ENCODE peak calls at places on chromosomes 7 and 10, in six cellular contexts. F is GDM1; C is GM12878; H is GM19239; Z is activated T-cell treated with anti-CD3 and anti-CD28 coated beads, Interleukin-2, amount 50 U/mL, for 72 hours; A is activated CD8-positive, alpha-beta T cell treated with anti-CD3 and anti-CD28 coated beads for 36 hours. O is an unnamed sample.
A peak's percentile ranks its signal among the peaks of the same experiment; 100 is the strongest.

GRCh38 chr10:18793951-18794350 is 134.7 kb downstream of the ARL5B start:
- DNase-seq in F (no peak), C (no peak), Z (no peak), A (no peak), H (no peak), O (no peak)

GRCh38 chr10:125555267-125555666 is 127.7 kb downstream of the TEX36 start:
- DNase-seq in H (no peak), F (no peak), Z (no peak), A (no peak), C (no peak), O (no peak)

GRCh38 chr7:135300913-135301765 is 67.5 kb downstream of the STRA8 start:
- DNase-seq in C (no peak), H (no peak), Z (no peak), A (no peak), F (no peak), O (no peak)

GRCh38 chr10:133272301-133272963 is 4.2 kb downstream of the ADAM8 start:
- DNase-seq in A (no peak), H (no peak), C (no peak), Z (no peak), F (no peak), O (no peak)

GRCh38 chr10:51718804-51719291 is 19.5 kb upstream of the CSTF2T start:
- DNase-seq in H (no peak), A (no peak), F (no peak), C (no peak), Z (no peak), O (no peak)

GRCh38 chr10:20233423-20233822 is 417.2 kb downstream of the PLXDC2 start:
- DNase-seq in H (no peak), Z (no peak), A (no peak), F (no peak), C (no peak), O (no peak)

GRCh38 chr10:126122856-126123255 is 226.5 kb downstream of the FANK1 start:
- DNase-seq in F (no peak), Z (no peak), C (no peak), H (no peak), A (no peak), O (no peak)

GRCh38 chr10:99784025-99784730 is 1.7 kb downstream of the ABCC2 start:
- DNase-seq in Z (no peak), F (no peak), A (no peak), C (no peak), H (no peak), O (no peak)

GRCh38 chr7:27923308-27923980 is 183.5 kb downstream of the TAX1BP1 start:
- DNase-seq in A (no peak), C (no peak), H (no peak), F (no peak), Z (no peak), O (no peak)

GRCh38 chr10:42790835-42791234 is 8.2 kb downstream of the BMS1 start:
- DNase-seq in A (no peak), C (no peak), H (no peak), F (no peak), Z (no peak), O (no peak)

GRCh38 chr7:22173884-22174573 is 182.9 kb downstream of the RAPGEF5 start:
- DNase-seq in A (peak; percentile 62), C (peak; percentile 58), Z (peak; percentile 32), F (peak; percentile 73), H (peak; percentile 24), O (no peak)

GRCh38 chr10:122014652-122015248 is 25.8 kb downstream of the TACC2 start:
- DNase-seq in F (no peak), A (no peak), Z (no peak), H (no peak), C (no peak), O (no peak)

GRCh38 chr7:133978502-133979295 is 148.4 kb upstream of the LRGUK start:
- DNase-seq in Z (no peak), C (no peak), A (no peak), F (no peak), H (no peak), O (no peak)

GRCh38 chr7:30020535-30020934 is 6.0 kb downstream of the FKBP14 start:
- DNase-seq in F (no peak), A (no peak), Z (no peak), H (no peak), C (no peak), O (no peak)

GRCh38 chr7:124908258-124908657 is 21.4 kb downstream of the POT1 start:
- DNase-seq in H (no peak), F (no peak), A (no peak), C (no peak), Z (no peak), O (no peak)

GRCh38 chr7:74289660-74290589 is 718 bp downstream of the CLIP2 start:
- DNase-seq in Z (peak; percentile 38), H (peak; percentile 44), F (no peak), C (no peak), A (peak; percentile 56), O (peak; percentile 23)

GRCh38 chr7:77544523-77544922 is 7.4 kb downstream of the PTPN12 start:
- DNase-seq in Z (no peak), A (no peak), C (no peak), H (no peak), F (no peak), O (no peak)

GRCh38 chr7:4113271-4113670 is 568.8 kb upstream of the FOXK1 start:
- DNase-seq in Z (no peak), A (no peak), C (no peak), F (no peak), H (no peak), O (no peak)

GRCh38 chr7:158649279-158649678 is 55.3 kb downstream of the NCAPG2 start:
- DNase-seq in Z (no peak), H (no peak), F (no peak), A (no peak), C (no peak), O (no peak)

GRCh38 chr10:76774987-76775603 is 862.5 kb downstream of the KCNMA1 start:
- DNase-seq in C (no peak), F (no peak), A (no peak), Z (no peak), H (no peak), O (no peak)

GRCh38 chr7:66015440-66016130 is 33.6 kb upstream of the GUSB start:
- DNase-seq in C (no peak), H (no peak), Z (no peak), F (no peak), A (no peak), O (no peak)

GRCh38 chr10:47353351-47353750 is 5.2 kb downstream of the RBP3 start:
- DNase-seq in C (no peak), Z (no peak), H (no peak), F (no peak), A (no peak), O (no peak)

GRCh38 chr7:34851431-34851830 is 185.9 kb downstream of the DPY19L1 start:
- DNase-seq in F (no peak), A (no peak), C (no peak), H (no peak), Z (no peak), O (no peak)

GRCh38 chr10:127872871-127873600 is 19.7 kb downstream of the CLRN3 start:
- DNase-seq in C (no peak), Z (no peak), F (no peak), A (no peak), H (no peak), O (no peak)

GRCh38 chr7:17625038-17625437 is 315.3 kb downstream of the SNX13 start:
- DNase-seq in H (no peak), F (no peak), C (no peak), Z (no peak), A (no peak), O (no peak)

GRCh38 chr10:104881740-104882139 is 240.7 kb downstream of the SORCS3 start:
- DNase-seq in F (no peak), Z (no peak), H (no peak), A (no peak), C (no peak), O (no peak)

GRCh38 chr7:95412075-95412474 is 15.9 kb upstream of the PON3 start:
- DNase-seq in A (no peak), C (no peak), H (no peak), F (no peak), Z (no peak), O (no peak)

GRCh38 chr7:5234852-5235831 is 45.1 kb downstream of the WIPI2 start:
- DNase-seq in Z (no peak), F (no peak), C (peak; percentile 74), H (no peak), A (peak; percentile 11), O (no peak)

GRCh38 chr7:101915000-101915399 is 97.6 kb downstream of the CUX1 start:
- DNase-seq in H (no peak), A (no peak), C (no peak), Z (no peak), F (no peak), O (no peak)

GRCh38 chr10:104326991-104327610 is 11.2 kb downstream of the ITPRIP start:
- DNase-seq in A (no peak), F (no peak), C (no peak), H (no peak), Z (no peak), O (no peak)

O was measured in naive thymus-derived CD4-positive, alpha-beta T cell.